ENCODE peak calls at places on chromosomes 2 and 18, in four cellular contexts. Z is OCI-LY7, Y is transverse colon, U is ovary. S is an unnamed sample. For H3K4me1, the result is how much of the 10 kb centered on the place peaks cover.

GRCh38 chr2:47737191-47737975 is 45.6 kb upstream of the MSH6 start:
- DNase-seq in Z (no peak), Y (no peak), U (peak), S (no peak)

GRCh38 chr18:37565138-37565984 is at the start of gene CELF4:
- DNase-seq in Z (no peak), Y (no peak), U (no peak), S (no peak)

GRCh38 chr2:48728827-48729226 is 26.7 kb downstream of the LHCGR start:
- DNase-seq in Z (no peak), Y (no peak), U (no peak), S (no peak)

GRCh38 chr18:51621103-51621969 is 423.9 kb upstream of the MEX3C start:
- DNase-seq in Z (peak), Y (peak), U (no peak), S (no peak)

GRCh38 chr2:99880148-99880983 is 262.0 kb downstream of the AFF3 start:
- DNase-seq in Z (no peak), Y (no peak), U (no peak), S (no peak)

GRCh38 chr18:29430416-29430815 is 1253.5 kb upstream of the CDH2 start:
- DNase-seq in Z (no peak), Y (no peak), U (no peak), S (no peak)

GRCh38 chr2:217162533-217162932 is 302.7 kb upstream of the TNP1 start:
- DNase-seq in Z (no peak), Y (no peak), U (no peak), S (no peak)

GRCh38 chr2:236568068-236568921 is 1.3 kb upstream of the ACKR3 start:
- DNase-seq in Z (no peak), Y (peak), U (peak), S (no peak)

GRCh38 chr2:233519787-233520611 is 46.6 kb downstream of the USP40 start:
- DNase-seq in Z (peak), Y (no peak), U (no peak), S (no peak)

GRCh38 chr18:11660691-11661090 is 28.4 kb upstream of the GNAL start:
- DNase-seq in Z (no peak), Y (no peak), U (no peak), S (no peak)

GRCh38 chr2:211077216-211077764 is 520.9 kb downstream of the CPS1 start:
- DNase-seq in Z (no peak), Y (no peak), U (no peak), S (no peak)

GRCh38 chr2:71780162-71780561 is 326.8 kb downstream of the DYSF start:
- DNase-seq in Z (no peak), Y (no peak), U (no peak), S (no peak)

GRCh38 chr2:113246606-113247005 is 32.1 kb downstream of the PAX8 start:
- DNase-seq in Z (no peak), Y (no peak), U (no peak), S (no peak)
- TF ChIP-seq CTCF in Z (no peak), Y (no peak), U (no peak), S (no peak)

GRCh38 chr2:136115183-136115751 is 2.7 kb downstream of the CXCR4 start:
- DNase-seq in Z (no peak), Y (no peak), U (no peak), S (no peak)
- H3K4me3 ChIP-seq in Z (peak), Y (no peak), U (no peak), S (no peak)

GRCh38 chr18:75215663-75216062 is 5.1 kb downstream of the TSHZ1 start:
- DNase-seq in Z (no peak), Y (no peak), U (no peak), S (no peak)
- H3K4me1 ChIP-seq in Z (under half), Y (half or more), U (under half), S (half or more)

GRCh38 chr2:190023860-190024259 is 38.7 kb downstream of the MSTN start:
- DNase-seq in Z (peak), Y (no peak), U (no peak), S (no peak)
- TF ChIP-seq CTCF in Z (peak), Y (peak), U (no peak), S (peak)

DNA sequence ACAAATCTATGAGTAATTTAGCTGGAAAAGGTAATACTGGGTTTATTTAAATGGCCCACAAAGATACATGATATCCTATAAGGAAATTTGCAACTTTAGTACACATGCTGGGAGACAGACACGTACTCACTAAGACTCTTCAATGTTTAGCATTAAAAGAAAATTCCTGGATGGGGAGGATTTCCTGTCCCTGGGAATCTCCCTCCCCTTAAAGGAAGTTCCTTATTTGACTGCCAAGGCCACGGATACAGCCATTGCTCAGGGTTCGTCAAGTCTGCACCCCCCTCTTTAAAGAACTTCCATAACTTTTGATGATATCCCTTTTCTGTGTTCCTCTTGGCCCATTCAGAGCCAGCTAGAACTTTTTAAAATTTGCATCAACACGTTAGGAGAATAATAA is 267.5 kb downstream of the CD226 start:
- DNase-seq in Z (no peak), Y (no peak), U (no peak), S (no peak)
- H3K4me3 ChIP-seq in Z (no peak), Y (no peak), U (no peak), S (no peak)

DNA sequence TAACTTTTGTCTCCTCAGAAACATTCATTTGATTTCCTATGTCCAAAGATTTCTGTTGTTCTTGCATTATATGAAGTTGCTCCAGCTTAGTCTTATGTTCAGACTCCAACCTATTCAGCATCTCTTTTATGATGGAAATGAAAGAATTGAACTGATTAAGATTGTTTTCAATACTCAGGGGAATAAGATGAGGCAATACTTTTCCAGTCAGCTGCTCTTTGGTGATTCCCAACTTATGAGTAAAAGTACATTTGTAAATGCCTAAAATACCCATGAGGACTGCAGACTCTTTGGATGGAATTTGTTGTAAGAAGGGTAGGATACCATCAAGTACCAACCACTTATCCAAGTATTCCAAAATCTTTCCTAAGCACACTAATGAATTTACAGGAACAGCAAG is 39.8 kb downstream of the TRAK2 start:
- DNase-seq in Z (no peak), Y (no peak), U (no peak), S (no peak)
- H3K4me1 ChIP-seq in Z (under half), Y (under half), U (under half), S (under half)

GRCh38 chr2:152421521-152422367 is 86.8 kb downstream of the FMNL2 start:
- DNase-seq in Z (no peak), Y (peak), U (peak), S (no peak)

GRCh38 chr2:152419944-152420813 is 85.2 kb downstream of the FMNL2 start:
- DNase-seq in Z (no peak), Y (no peak), U (no peak), S (no peak)

GRCh38 chr2:152415811-152416210 is 80.8 kb downstream of the FMNL2 start:
- DNase-seq in Z (no peak), Y (no peak), U (no peak), S (no peak)

GRCh38 chr2:152420923-152421322 is 85.9 kb downstream of the FMNL2 start:
- DNase-seq in Z (no peak), Y (no peak), U (no peak), S (no peak)

DNA sequence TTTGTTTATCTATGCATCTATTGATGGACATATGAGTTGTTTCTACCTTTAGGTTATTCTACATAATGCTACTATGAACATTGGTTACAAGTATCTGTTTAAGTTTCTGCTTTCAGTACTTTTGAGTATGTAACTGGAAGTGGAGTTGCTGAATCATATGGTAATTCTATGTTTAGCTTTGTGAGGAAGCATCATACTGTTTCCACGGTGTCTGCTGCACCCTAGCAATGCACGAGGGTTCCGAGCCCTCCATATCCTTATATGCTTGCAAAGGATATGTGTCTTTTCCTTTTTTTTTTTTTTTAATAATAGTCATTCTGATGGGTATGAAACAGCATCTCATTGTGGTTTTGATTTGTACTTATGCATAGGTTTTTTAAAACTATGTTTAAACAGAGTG is 83.7 kb downstream of the FMNL2 start:
- DNase-seq in Z (no peak), Y (no peak), U (no peak), S (no peak)
- TF ChIP-seq CTCF in Z (no peak), Y (no peak), U (no peak), S (no peak)

GRCh38 chr2:203671876-203672275 is 34.6 kb upstream of the CD28 start:
- DNase-seq in Z (no peak), Y (no peak), U (no peak), S (no peak)

GRCh38 chr2:203672856-203673255 is 33.6 kb upstream of the CD28 start:
- DNase-seq in Z (no peak), Y (no peak), U (no peak), S (no peak)

GRCh38 chr2:203678971-203679370 is 27.5 kb upstream of the CD28 start:
- DNase-seq in Z (no peak), Y (no peak), U (no peak), S (no peak)

GRCh38 chr2:203673933-203674332 is 32.5 kb upstream of the CD28 start:
- DNase-seq in Z (peak), Y (peak), U (no peak), S (no peak)

DNA sequence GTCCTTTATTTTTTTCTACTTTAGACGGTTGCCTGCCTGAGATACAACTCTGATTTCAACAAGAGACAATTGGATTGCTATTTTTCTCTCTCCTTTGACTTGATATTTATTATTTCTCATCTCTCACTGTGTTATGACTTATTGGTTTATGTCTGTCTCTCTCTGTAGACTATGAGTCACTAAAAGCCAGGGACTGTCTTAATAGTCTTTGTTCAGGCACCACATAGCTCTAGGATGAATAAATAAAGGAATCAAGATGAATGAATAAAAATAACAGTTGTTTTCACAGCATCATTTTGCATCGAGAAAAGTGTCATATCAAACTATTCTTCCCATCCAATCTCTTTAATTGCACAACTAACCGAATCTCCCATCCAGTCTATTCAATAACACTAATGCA is 31.4 kb upstream of the CD28 start:
- DNase-seq in Z (no peak), Y (no peak), U (no peak), S (no peak)
- H3K4me3 ChIP-seq in Z (no peak), Y (no peak), U (no peak), S (no peak)

DNA sequence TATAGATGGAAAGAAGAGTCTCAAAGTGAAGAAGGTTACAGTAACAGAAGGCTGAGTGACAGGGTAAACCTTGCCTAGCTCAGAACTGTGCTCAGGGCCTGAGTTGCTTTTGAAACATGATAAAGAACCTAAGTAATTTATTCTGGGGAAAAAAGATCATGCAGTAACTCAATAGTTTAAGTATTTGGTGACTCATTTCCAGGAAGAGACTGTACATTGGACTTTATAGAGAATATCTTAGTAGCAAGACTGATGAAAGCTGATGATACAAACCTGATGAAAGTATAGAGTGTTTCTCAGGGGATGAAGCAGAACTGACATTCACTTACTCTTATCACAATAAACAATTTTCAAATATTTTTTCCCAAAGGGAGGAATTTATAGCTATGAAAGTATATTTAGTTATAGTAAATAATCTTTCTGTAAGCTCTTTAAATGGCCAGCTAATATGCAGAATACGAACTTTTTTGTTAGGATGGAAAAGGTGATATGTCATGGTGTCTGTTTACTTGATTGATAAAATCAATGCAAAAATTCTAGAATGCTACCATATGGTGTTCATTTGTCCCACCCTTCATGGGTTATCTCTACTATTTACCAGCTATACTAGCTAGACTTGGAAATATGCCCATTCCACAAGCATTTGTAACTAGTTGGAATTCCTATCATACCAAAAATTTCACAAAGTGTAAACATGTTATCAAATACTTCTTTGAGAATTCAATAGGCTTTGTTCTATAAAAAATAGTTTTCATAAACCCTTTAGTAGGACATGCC is 1265.5 kb upstream of the ACVR2A start:
- DNase-seq in Z (no peak), Y (no peak), U (no peak), S (no peak)
- H3K4me1 ChIP-seq in Z (under half), Y (under half), U (under half), S (under half)

GRCh38 chr2:9555338-9556120 is at the start of gene ADAM17:
- DNase-seq in Z (peak), Y (peak), U (peak), S (peak)
- TF ChIP-seq CTCF in Z (peak), Y (peak), U (peak), S (no peak)